ENCODE peak calls at places on chromosomes 16 and 17, in five cellular contexts. D is AG04450; N is Right ventricle myocardium superior; W is germinal center; X is effector CD4-positive, alpha-beta T cell. G is an unnamed sample.
A peak's percentile ranks its signal among the peaks of the same experiment; 100 is the strongest.

GRCh38 chr17:29909604-29910003 is 20.4 kb downstream of the SSH2 start:
- DNase-seq in D (no peak), X (no peak), N (no peak), W (no peak), G (no peak)

GRCh38 chr17:19502517-19502916 is 31.1 kb upstream of the SLC47A1 start:
- DNase-seq in N (no peak), W (no peak), D (no peak), X (no peak), G (no peak)

GRCh38 chr17:43366809-43367587 is 31.8 kb upstream of the ARL4D start:
- DNase-seq in D (no peak), X (no peak), N (no peak), W (no peak), G (peak; percentile 24)

GRCh38 chr16:29729116-29729521 is 16.7 kb downstream of the C16orf54 start:
- DNase-seq in X (no peak), N (no peak), W (no peak), D (peak; percentile 4), G (no peak)

GRCh38 chr17:58275417-58275816 is 5.3 kb downstream of the MPO start:
- DNase-seq in N (no peak), X (no peak), W (no peak), D (no peak), G (no peak)

GRCh38 chr17:11909348-11909747 is 87.9 kb downstream of the ZNF18 start:
- DNase-seq in W (no peak), X (no peak), D (no peak), N (no peak), G (peak; percentile 38)

GRCh38 chr17:74768069-74768762 is 7.9 kb downstream of the NAT9 start:
- DNase-seq in N (peak; percentile 83), X (no peak), W (no peak), D (no peak), G (no peak)

GRCh38 chr16:59463776-59464175 is 729.7 kb upstream of the GOT2 start:
- DNase-seq in X (no peak), N (no peak), D (no peak), W (no peak), G (no peak)

GRCh38 chr17:21379080-21379711 is 3.0 kb downstream of the KCNJ12 start:
- DNase-seq in D (no peak), W (no peak), N (peak; percentile 75), X (no peak), G (no peak)

GRCh38 chr17:66540131-66540781 is 237.8 kb downstream of the PRKCA start:
- DNase-seq in D (peak; percentile 62), W (no peak), X (no peak), N (peak; percentile 58), G (peak; percentile 46)

GRCh38 chr17:68732301-68732749 is 131.2 kb upstream of the FAM20A start:
- DNase-seq in W (no peak), X (no peak), D (no peak), N (no peak), G (no peak)

GRCh38 chr17:17502741-17503565 is 6.8 kb upstream of the RASD1 start:
- DNase-seq in W (no peak), X (no peak), D (no peak), N (no peak), G (no peak)

GRCh38 chr17:63464691-63465090 is 12.2 kb upstream of the ACE start:
- DNase-seq in W (no peak), N (no peak), D (no peak), X (no peak), G (no peak)

GRCh38 chr16:58494981-58495860 is 4.7 kb upstream of the NDRG4 start:
- DNase-seq in W (peak; percentile 69), X (peak; percentile 47), N (peak; percentile 76), D (peak; percentile 93), G (peak; percentile 83)

GRCh38 chr16:48676836-48677235 is 66.9 kb upstream of the N4BP1 start:
- DNase-seq in N (no peak), D (no peak), X (no peak), W (no peak), G (no peak)

GRCh38 chr16:67563708-67564468 is 1.6 kb downstream of the CTCF start:
- DNase-seq in W (peak; percentile 26), D (peak; percentile 57), X (no peak), N (no peak), G (no peak)

GRCh38 chr17:45092932-45093430 is 31.9 kb downstream of the NMT1 start:
- DNase-seq in X (no peak), N (peak; percentile 88), W (no peak), D (peak; percentile 97), G (no peak)

G was measured in WTC11.